ENCODE peak calls at places on chromosomes 3 and 15, in ten cellular contexts. I is transverse colon, B is breast epithelium, N is endothelial cell of umbilical vein, A is HepG2, X is HCT116, Y is H1, E is Panc1, S is sigmoid colon, R is SK-N-SH. H is an unnamed sample. For H3K9me3, the result is how much of the 10 kb centered on the place peaks cover.

GRCh38 chr3:108053025-108053424 is 37.8 kb downstream of the CD47 start:
- DNase-seq in I (no peak), B (peak), N (no peak), A (no peak), X (no peak), Y (no peak), E (no peak), S (no peak), R (no peak), H (no peak)

GRCh38 chr3:125202197-125202596 is 10.4 kb downstream of the SLC12A8 start:
- DNase-seq in I (no peak), B (no peak), N (no peak), A (no peak), X (no peak), Y (no peak), E (no peak), S (no peak), R (no peak), H (no peak)

GRCh38 chr3:172616061-172616461 is 92.8 kb upstream of the TNFSF10 start:
- DNase-seq in I (no peak), B (no peak), N (no peak), A (no peak), X (no peak), Y (no peak), E (no peak), S (no peak), R (no peak), H (no peak)

GRCh38 chr15:23690450-23690852 is 3.3 kb upstream of the NDN start:
- DNase-seq in I (peak), B (peak), N (no peak), A (peak), X (no peak), Y (no peak), E (no peak), S (peak), R (peak), H (peak)

GRCh38 chr3:136464502-136464901 is 214.4 kb downstream of the PCCB start:
- DNase-seq in I (no peak), B (no peak), N (no peak), A (no peak), X (no peak), Y (no peak), E (no peak), S (no peak), R (no peak), H (no peak)

GRCh38 chr3:25283596-25283995 is 144.5 kb upstream of the RARB start:
- DNase-seq in I (no peak), B (no peak), N (no peak), A (no peak), X (no peak), Y (no peak), E (no peak), S (no peak), R (no peak), H (no peak)

GRCh38 chr15:64430000-64430735 is 30.2 kb upstream of the ZNF609 start:
- DNase-seq in I (peak), B (no peak), N (peak), A (no peak), X (no peak), Y (peak), E (no peak), S (peak), R (no peak), H (peak)

GRCh38 chr3:45066109-45066801 is 40.2 kb downstream of the CLEC3B start:
- DNase-seq in I (no peak), B (no peak), N (no peak), A (no peak), X (no peak), Y (no peak), E (no peak), S (no peak), R (no peak), H (no peak)

GRCh38 chr3:9957214-9957613 is 5.0 kb upstream of the PRRT3 start:
- DNase-seq in I (no peak), B (no peak), N (peak), A (no peak), X (no peak), Y (no peak), E (no peak), S (no peak), R (no peak), H (no peak)

GRCh38 chr3:149466192-149466591 is 8.3 kb upstream of the TM4SF4 start:
- DNase-seq in I (no peak), B (no peak), N (peak), A (no peak), X (no peak), Y (peak), E (no peak), S (no peak), R (no peak), H (no peak)

GRCh38 chr3:182628531-182628930 is 164.8 kb upstream of the ATP11B start:
- DNase-seq in I (no peak), B (no peak), N (no peak), A (no peak), X (no peak), Y (no peak), E (no peak), S (no peak), R (no peak), H (no peak)

GRCh38 chr3:94162700-94163099 is 99.8 kb downstream of the NSUN3 start:
- DNase-seq in I (no peak), B (no peak), N (no peak), A (peak), X (peak), Y (no peak), E (no peak), S (no peak), R (no peak), H (no peak)

GRCh38 chr15:33722005-33722672 is 246.2 kb upstream of the CHRM5 start:
- DNase-seq in I (no peak), B (no peak), N (peak), A (no peak), X (no peak), Y (no peak), E (no peak), S (no peak), R (no peak), H (no peak)

GRCh38 chr15:33722673-33723015 is 245.7 kb upstream of the CHRM5 start:
- DNase-seq in I (no peak), B (no peak), N (no peak), A (no peak), X (no peak), Y (no peak), E (no peak), S (no peak), R (no peak), H (no peak)

GRCh38 chr15:33729648-33730047 is 238.6 kb upstream of the CHRM5 start:
- DNase-seq in I (no peak), B (no peak), N (peak), A (peak), X (peak), Y (no peak), E (no peak), S (no peak), R (peak), H (no peak)

GRCh38 chr15:33720952-33721351 is 247.3 kb upstream of the CHRM5 start:
- DNase-seq in I (no peak), B (no peak), N (peak), A (no peak), X (no peak), Y (no peak), E (no peak), S (no peak), R (no peak), H (no peak)

DNA sequence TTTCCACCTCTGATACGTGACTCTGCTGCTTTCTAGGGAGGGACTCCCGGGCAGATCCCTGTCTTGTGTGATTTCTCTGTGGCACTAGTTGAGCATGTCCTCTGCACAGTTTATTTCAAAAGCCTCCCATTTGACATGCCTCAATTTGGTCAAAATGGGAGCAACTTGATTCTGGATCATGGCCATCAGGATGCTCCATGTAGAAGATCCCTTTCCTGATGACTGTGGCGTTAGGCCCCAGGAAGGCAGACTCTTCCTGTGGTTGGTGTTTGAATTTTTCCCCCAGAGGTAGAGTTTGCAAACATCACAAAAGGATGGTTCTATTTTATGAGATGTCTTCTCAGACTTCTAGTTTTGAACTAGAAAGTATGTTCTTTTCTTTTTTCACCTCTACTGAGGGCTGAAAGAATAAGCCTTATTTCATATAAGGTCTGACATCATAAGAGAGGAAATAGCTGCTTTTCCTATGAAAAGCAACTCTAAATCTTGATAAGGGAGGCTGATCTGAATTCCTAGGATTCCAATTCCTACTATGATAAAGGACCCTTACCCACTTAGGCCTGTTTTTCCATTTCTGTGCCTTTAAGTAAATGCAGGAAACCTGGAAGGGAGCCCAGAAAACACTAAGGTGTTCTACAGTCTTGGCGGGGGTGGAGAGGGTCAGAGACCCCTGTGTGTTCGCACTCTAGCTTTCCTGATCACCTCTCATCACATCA is 243.8 kb upstream of the CHRM5 start:
- DNase-seq in I (no peak), B (no peak), N (peak), A (no peak), X (no peak), Y (no peak), E (no peak), S (no peak), R (no peak), H (no peak)
- H3K9me3 ChIP-seq in I (under half), B (under half), N (under half), A (under half), X (under half), Y (under half), E (under half), S (under half), R (under half), H (under half)

DNA sequence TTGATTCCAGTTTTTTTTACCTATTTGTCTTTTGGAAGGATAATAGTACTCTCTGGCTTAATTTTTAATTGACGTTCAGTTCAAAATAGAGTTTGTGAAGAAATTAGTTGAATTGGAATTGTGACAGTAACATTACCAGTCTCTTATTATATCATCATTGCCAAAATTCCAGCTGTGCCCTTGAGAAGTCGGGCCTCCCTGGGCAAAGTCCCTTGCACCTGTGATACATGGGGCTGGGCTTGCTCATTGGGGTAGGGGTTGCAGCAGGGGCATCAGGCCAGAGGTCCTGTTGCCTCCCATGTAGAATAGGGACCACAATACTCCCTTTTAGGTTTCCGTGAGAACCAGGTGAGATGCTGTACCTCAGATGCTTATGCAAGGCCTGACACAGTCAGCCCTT is 27.9 kb upstream of the APEH start:
- DNase-seq in I (no peak), B (no peak), N (no peak), A (no peak), X (no peak), Y (no peak), E (no peak), S (no peak), R (no peak), H (no peak)
- TF ChIP-seq POLR2AphosphoS5 in I (no peak), B (no peak), N (no peak), A (no peak), X (no peak), Y (no peak), E (no peak), S (no peak), R (no peak), H (no peak)

DNA sequence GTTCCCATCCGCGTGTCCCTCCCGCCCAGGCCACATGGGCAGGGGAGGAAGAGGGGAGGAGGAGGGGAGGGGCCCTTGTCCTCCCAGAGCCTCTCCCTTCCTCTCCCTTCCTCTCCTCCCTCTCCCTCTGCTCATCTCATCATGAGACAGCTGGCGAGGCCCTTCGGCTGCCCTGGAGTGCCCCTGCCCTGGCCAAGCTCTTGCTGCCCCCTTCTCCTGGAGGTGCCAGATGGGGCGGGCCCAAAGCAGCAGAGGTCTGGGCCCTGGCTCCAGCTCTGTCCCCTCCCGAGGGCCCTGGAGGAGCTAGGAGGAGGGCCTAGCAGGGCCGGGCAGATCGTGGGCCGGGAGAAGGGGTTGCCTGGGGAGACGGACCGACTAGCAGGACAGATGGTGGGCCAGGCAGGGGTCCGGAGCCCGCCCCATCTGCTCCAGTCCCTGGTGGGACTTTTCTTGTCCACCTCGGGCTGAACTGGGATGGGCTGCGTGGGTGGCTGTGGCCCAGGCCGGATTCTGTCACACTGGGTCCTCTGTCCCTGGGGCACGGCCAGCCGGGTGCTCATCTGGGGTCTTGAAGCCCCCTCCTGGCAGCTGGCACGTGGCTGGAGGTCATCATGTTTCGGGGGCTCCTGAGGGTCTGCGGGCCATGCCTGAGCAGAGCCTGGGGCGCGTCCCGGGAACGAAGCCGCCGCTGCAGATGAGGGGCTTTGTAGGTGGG is 183.4 kb downstream of the GOLGA6L6 start:
- DNase-seq in I (no peak), B (no peak), N (no peak), A (no peak), X (no peak), Y (no peak), E (no peak), S (peak), R (no peak), H (peak)
- H3K9me3 ChIP-seq in I (under half), B (under half), N (under half), A (under half), X (half or more), Y (under half), E (under half), S (under half), R (under half), H (under half)

GRCh38 chr15:73754461-73754860 is 1.3 kb upstream of the INSYN1 start:
- DNase-seq in I (no peak), B (no peak), N (no peak), A (no peak), X (no peak), Y (no peak), E (no peak), S (no peak), R (no peak), H (no peak)

GRCh38 chr15:73751896-73752816 is 995 bp downstream of the INSYN1 start:
- DNase-seq in I (no peak), B (no peak), N (no peak), A (no peak), X (no peak), Y (no peak), E (no peak), S (no peak), R (peak), H (no peak)

GRCh38 chr15:73755481-73755880 is 2.3 kb upstream of the INSYN1 start:
- DNase-seq in I (no peak), B (no peak), N (no peak), A (no peak), X (no peak), Y (no peak), E (no peak), S (no peak), R (peak), H (no peak)

GRCh38 chr15:73752817-73753214 is 335 bp downstream of the INSYN1 start:
- DNase-seq in I (no peak), B (no peak), N (no peak), A (no peak), X (no peak), Y (no peak), E (no peak), S (no peak), R (peak), H (no peak)

GRCh38 chr15:73753250-73754130 is at the start of gene INSYN1:
- DNase-seq in I (peak), B (no peak), N (no peak), A (no peak), X (no peak), Y (peak), E (no peak), S (peak), R (peak), H (no peak)
- TF ChIP-seq POLR2AphosphoS5 in I (no peak), B (no peak), N (no peak), A (no peak), X (no peak), Y (no peak), E (no peak), S (no peak), R (no peak), H (no peak)

GRCh38 chr3:197407053-197407452 is 108.6 kb upstream of the DLG1 start:
- DNase-seq in I (no peak), B (no peak), N (no peak), A (no peak), X (no peak), Y (no peak), E (no peak), S (no peak), R (peak), H (no peak)

GRCh38 chr3:197406266-197406665 is 107.9 kb upstream of the DLG1 start:
- DNase-seq in I (no peak), B (no peak), N (peak), A (no peak), X (no peak), Y (no peak), E (no peak), S (peak), R (peak), H (no peak)

GRCh38 chr3:197404030-197404429 is 105.6 kb upstream of the DLG1 start:
- DNase-seq in I (no peak), B (no peak), N (no peak), A (no peak), X (no peak), Y (no peak), E (no peak), S (no peak), R (peak), H (no peak)

GRCh38 chr3:197407526-197407925 is 109.1 kb upstream of the DLG1 start:
- DNase-seq in I (no peak), B (no peak), N (no peak), A (no peak), X (no peak), Y (no peak), E (no peak), S (no peak), R (peak), H (no peak)

GRCh38 chr3:197404754-197405153 is 106.3 kb upstream of the DLG1 start:
- DNase-seq in I (no peak), B (no peak), N (no peak), A (no peak), X (no peak), Y (no peak), E (no peak), S (no peak), R (peak), H (no peak)
- H3K9me3 ChIP-seq in I (under half), B (under half), N (under half), A (under half), X (under half), Y (under half), E (under half), S (under half), R (under half), H (under half)

GRCh38 chr3:167568634-167569033 is 85.1 kb downstream of the WDR49 start:
- DNase-seq in I (no peak), B (no peak), N (no peak), A (no peak), X (no peak), Y (no peak), E (no peak), S (no peak), R (no peak), H (no peak)
- TF ChIP-seq POLR2AphosphoS5 in I (no peak), B (no peak), N (no peak), A (no peak), X (no peak), Y (no peak), E (no peak), S (no peak), R (no peak), H (no peak)

DNA sequence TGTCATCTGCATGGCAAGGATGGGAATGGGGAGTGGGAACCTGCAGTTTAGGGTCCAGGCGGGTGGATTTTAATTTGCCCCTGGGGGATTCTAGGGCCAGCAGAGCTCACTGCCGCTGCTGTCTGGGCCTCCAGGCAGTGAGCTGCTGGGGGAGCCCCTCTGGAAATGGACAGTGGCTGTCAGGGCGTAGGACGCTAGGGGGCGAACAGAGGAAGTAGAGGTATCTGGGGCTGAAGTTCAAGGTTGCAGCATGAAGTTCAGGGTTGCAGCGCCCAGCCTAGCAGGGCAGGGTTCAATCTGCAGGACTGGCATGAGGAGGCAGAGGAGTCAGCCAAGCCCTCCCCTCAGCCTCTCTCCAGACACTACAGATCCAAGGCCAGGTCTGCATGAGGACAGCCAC is 49.5 kb downstream of the APBA2 start:
- DNase-seq in I (no peak), B (no peak), N (no peak), A (peak), X (no peak), Y (no peak), E (no peak), S (peak), R (no peak), H (no peak)
- H3K9me3 ChIP-seq in I (under half), B (under half), N (under half), A (under half), X (under half), Y (under half), E (under half), S (under half), R (under half), H (under half)

GRCh38 chr3:193096076-193096475 is 144.9 kb upstream of the PLAAT1 start:
- DNase-seq in I (no peak), B (no peak), N (no peak), A (no peak), X (no peak), Y (no peak), E (no peak), S (no peak), R (no peak), H (no peak)

DNA sequence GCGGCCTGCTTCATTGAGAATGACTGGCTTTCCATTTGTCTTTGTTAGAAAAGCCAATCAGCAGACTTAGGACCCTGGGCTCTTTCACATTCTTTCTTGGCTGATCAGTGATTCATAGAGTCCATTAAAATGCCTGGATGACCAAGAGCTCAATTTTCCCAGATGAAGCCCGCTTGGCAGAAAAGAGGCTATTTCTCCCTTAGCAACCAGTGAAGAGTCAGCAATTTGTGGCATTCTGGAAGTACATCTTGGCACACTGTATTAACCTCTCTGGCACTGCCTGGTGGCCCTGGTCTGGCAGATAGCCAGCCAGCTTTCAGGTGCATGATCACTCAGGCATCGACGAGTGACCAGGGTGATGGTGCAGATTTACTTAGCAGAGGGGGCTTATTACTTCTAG is 145.7 kb upstream of the PLAAT1 start:
- DNase-seq in I (no peak), B (no peak), N (no peak), A (no peak), X (no peak), Y (no peak), E (no peak), S (no peak), R (no peak), H (no peak)
- TF ChIP-seq POLR2AphosphoS5 in I (no peak), B (no peak), N (no peak), A (no peak), X (no peak), Y (no peak), E (no peak), S (no peak), R (no peak), H (no peak)

GRCh38 chr3:53661480-53661879 is 167.1 kb downstream of the CACNA1D start:
- DNase-seq in I (no peak), B (no peak), N (no peak), A (no peak), X (no peak), Y (no peak), E (no peak), S (no peak), R (no peak), H (no peak)
- H3K9me3 ChIP-seq in I (under half), B (under half), N (under half), A (under half), X (under half), Y (under half), E (under half), S (under half), R (under half), H (under half)

H was measured in vagina.